ENCODE peak calls at places on chromosomes 2 and 18, in four cellular contexts. E is fibroblast of pulmonary artery, O is Peyer's patch, R is A549. I is an unnamed sample.

GRCh38 chr18:47881752-47882455 is 48.6 kb downstream of the SMAD2 start:
- DNase-seq in E (peak), R (no peak), O (no peak), I (peak)

GRCh38 chr2:223034241-223034933 is 17.6 kb upstream of the KCNE4 start:
- DNase-seq in O (no peak), R (no peak), E (no peak), I (no peak)

GRCh38 chr2:74528600-74529356 is 728 bp downstream of the AUP1 start:
- DNase-seq in E (no peak), R (no peak), O (no peak), I (no peak)

GRCh38 chr2:215870088-215870490 is 143.3 kb downstream of the MREG start:
- DNase-seq in R (no peak), E (peak), O (no peak), I (peak)

GRCh38 chr18:5975111-5975622 is 79.8 kb upstream of the TMEM200C start:
- DNase-seq in E (peak), R (no peak), O (no peak), I (peak)

GRCh38 chr18:70499218-70499691 is 210.4 kb downstream of the SOCS6 start:
- DNase-seq in E (no peak), R (no peak), O (no peak), I (no peak)

GRCh38 chr2:54858021-54858681 is 134.7 kb downstream of the EML6 start:
- DNase-seq in R (no peak), O (no peak), E (peak), I (peak)

GRCh38 chr18:23302852-23303527 is 150.1 kb upstream of the RIOK3 start:
- DNase-seq in O (peak), E (peak), R (no peak), I (peak)

GRCh38 chr2:239399404-239399999 is 1.3 kb downstream of the HDAC4 start:
- DNase-seq in O (peak), R (peak), E (peak), I (peak)

GRCh38 chr2:177148477-177149154 is 64.0 kb upstream of the HNRNPA3 start:
- DNase-seq in R (peak), E (peak), O (peak), I (peak)

GRCh38 chr2:177143444-177143843 is 69.2 kb upstream of the HNRNPA3 start:
- DNase-seq in R (no peak), E (peak), O (no peak), I (peak)

GRCh38 chr2:177147093-177147694 is 65.4 kb upstream of the HNRNPA3 start:
- DNase-seq in O (no peak), R (peak), E (peak), I (peak)

GRCh38 chr2:177149155-177149503 is 63.5 kb upstream of the HNRNPA3 start:
- DNase-seq in E (no peak), R (no peak), O (no peak), I (no peak)

GRCh38 chr2:177147834-177148233 is 64.8 kb upstream of the HNRNPA3 start:
- DNase-seq in R (no peak), E (no peak), O (no peak), I (no peak)
- H3K4me3 ChIP-seq in R (peak), E (peak), O (no peak), I (no peak)

GRCh38 chr18:58243401-58243800 is 199.4 kb downstream of the NEDD4L start:
- DNase-seq in E (no peak), R (no peak), O (no peak), I (no peak)

GRCh38 chr18:58242978-58243377 is 199.0 kb downstream of the NEDD4L start:
- DNase-seq in E (no peak), R (no peak), O (no peak), I (no peak)

GRCh38 chr18:58251416-58251815 is 207.4 kb downstream of the NEDD4L start:
- DNase-seq in O (no peak), R (no peak), E (no peak), I (peak)

GRCh38 chr18:58249677-58250076 is 205.7 kb downstream of the NEDD4L start:
- DNase-seq in E (no peak), R (no peak), O (no peak), I (no peak)

DNA sequence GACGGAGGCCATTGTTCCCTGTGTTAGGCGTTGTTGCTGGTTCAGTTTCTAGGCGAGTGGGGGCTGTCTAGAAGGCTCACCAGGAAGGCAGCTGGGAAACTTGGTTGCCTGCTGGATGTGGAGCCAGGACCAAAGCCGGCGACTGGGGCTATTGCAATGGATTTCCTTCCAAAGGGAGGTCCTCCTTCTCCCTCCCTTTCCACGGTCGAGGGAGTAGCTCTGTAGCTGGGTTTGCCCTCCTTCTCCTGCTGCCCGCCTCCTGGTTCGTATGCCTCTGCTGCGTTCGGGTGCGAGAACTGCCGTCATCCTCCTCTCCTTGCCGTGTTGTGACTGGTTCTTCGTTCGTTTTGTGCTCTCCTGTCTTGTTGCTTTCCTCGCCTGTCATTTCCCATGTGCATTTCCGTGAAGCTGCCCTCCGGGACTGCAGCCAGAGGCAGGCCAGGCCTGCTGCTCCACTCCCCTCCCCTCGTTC is 203.4 kb downstream of the NEDD4L start:
- DNase-seq in E (peak), R (no peak), O (no peak), I (peak)
- H3K4me3 ChIP-seq in E (no peak), R (no peak), O (no peak), I (peak)

GRCh38 chr2:241273552-241273988 is 41.9 kb downstream of the HDLBP start:
- DNase-seq in O (no peak), R (no peak), E (no peak), I (no peak)

GRCh38 chr2:241272722-241273551 is 42.5 kb downstream of the HDLBP start:
- DNase-seq in E (peak), R (no peak), O (peak), I (peak)

GRCh38 chr2:241270531-241270930 is 44.9 kb downstream of the HDLBP start:
- DNase-seq in E (no peak), O (no peak), R (no peak), I (no peak)

GRCh38 chr2:241271641-241272297 is 43.7 kb downstream of the HDLBP start:
- DNase-seq in E (peak), O (peak), R (peak), I (peak)

GRCh38 chr2:241272298-241272721 is 43.2 kb downstream of the HDLBP start:
- DNase-seq in O (peak), R (no peak), E (peak), I (no peak)
- H3K4me3 ChIP-seq in O (peak), R (peak), E (peak), I (peak)

GRCh38 chr2:98607104-98607503 is 1.2 kb downstream of the COA5 start:
- DNase-seq in R (no peak), O (no peak), E (no peak), I (no peak)
- H3K4me3 ChIP-seq in R (peak), O (no peak), E (peak), I (peak)

GRCh38 chr18:2979871-2980606 is 32.9 kb downstream of the LPIN2 start:
- DNase-seq in R (no peak), O (no peak), E (peak), I (no peak)

GRCh38 chr18:2979027-2979570 is 33.8 kb downstream of the LPIN2 start:
- DNase-seq in R (no peak), O (no peak), E (peak), I (peak)

GRCh38 chr18:2976733-2977132 is 36.2 kb downstream of the LPIN2 start:
- DNase-seq in E (no peak), R (no peak), O (no peak), I (no peak)

GRCh38 chr18:2978208-2978607 is 34.7 kb downstream of the LPIN2 start:
- DNase-seq in E (no peak), O (no peak), R (no peak), I (peak)

GRCh38 chr18:2978626-2979025 is 34.3 kb downstream of the LPIN2 start:
- DNase-seq in E (peak), R (peak), O (no peak), I (peak)
- H3K4me3 ChIP-seq in E (peak), R (no peak), O (no peak), I (peak)

GRCh38 chr2:241810304-241811208 is 1.6 kb downstream of the NEU4 start:
- DNase-seq in O (peak), E (no peak), R (no peak), I (no peak)
- H3K4me3 ChIP-seq in O (no peak), E (no peak), R (no peak), I (no peak)

GRCh38 chr18:33670052-33670451 is 92.0 kb downstream of the ASXL3 start:
- DNase-seq in E (no peak), O (no peak), R (no peak), I (no peak)

GRCh38 chr18:33666915-33667314 is 88.9 kb downstream of the ASXL3 start:
- DNase-seq in R (no peak), E (no peak), O (peak), I (no peak)

GRCh38 chr18:33673689-33674088 is 95.7 kb downstream of the ASXL3 start:
- DNase-seq in R (no peak), O (no peak), E (no peak), I (peak)

GRCh38 chr18:33665630-33666029 is 87.6 kb downstream of the ASXL3 start:
- DNase-seq in E (no peak), R (no peak), O (no peak), I (no peak)

DNA sequence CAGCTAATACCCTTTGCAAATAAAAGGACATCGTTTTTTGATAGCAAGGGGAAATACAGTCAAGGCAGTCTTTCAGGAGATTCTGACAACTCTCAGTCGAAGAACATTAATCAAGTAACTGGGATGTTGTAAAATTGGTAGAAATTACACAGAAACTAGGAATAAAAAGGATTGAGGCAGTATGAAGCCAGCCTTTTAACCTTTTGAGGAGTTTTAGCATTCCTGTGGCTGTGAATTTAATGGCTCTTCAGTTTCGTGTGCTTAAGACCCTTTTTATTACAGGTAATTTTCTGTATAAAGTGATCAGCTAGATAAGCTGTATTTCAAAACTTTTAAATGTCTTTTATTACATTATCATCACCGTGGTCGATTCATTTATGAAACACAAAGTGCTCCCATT is 91.6 kb downstream of the ASXL3 start:
- DNase-seq in R (no peak), E (no peak), O (no peak), I (no peak)
- H3K4me3 ChIP-seq in R (no peak), E (no peak), O (no peak), I (no peak)

GRCh38 chr2:121282800-121283382 is 2.1 kb downstream of the TFCP2L1 start:
- DNase-seq in R (peak), O (no peak), E (no peak), I (no peak)
- H3K4me3 ChIP-seq in R (peak), O (no peak), E (no peak), I (no peak)

DNA sequence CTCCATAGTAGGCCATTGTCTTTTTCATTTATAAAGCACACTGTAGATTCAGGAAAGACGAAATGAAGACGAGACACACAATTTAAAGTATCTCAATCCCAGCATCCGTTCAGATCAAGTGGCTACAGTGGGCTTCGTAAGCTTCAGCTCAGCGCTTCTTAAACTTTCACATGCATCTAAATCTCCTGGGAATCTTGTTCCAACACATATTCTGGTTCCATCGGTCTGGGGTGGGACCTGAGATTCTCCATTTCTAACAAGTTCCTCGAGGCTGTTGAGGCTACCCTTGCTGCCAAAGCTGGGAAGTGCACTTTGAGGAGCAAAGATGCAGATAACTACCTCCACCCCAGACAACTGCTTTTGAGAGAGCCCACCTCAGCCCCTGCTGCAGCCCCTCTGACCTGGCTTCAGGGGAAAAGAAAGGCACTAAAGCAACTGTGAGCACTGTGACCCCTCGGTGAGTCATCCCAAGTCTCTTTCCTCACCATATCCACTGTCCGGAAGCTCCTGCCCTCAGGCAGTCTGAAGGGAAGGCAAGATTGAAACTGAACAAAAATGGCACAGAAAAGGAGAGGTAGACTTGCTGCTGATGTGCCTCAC is 201.1 kb upstream of the FBXO11 start:
- DNase-seq in E (peak), R (peak), O (no peak), I (peak)
- H3K4me3 ChIP-seq in E (no peak), R (no peak), O (no peak), I (no peak)

I was measured in choroid plexus epithelial cell.